ENCODE peak calls at places on chromosomes 13 and 19, in four cellular contexts. F is GM23248, B is WTC11, H is NCI-H187. G is an unnamed sample.

GRCh38 chr19:17394891-17395415 is 957 bp upstream of the CCDC194 start:
- DNase-seq in F (peak; percentile 74), B (peak; percentile 75), H (no peak), G (no peak)

GRCh38 chr19:36110487-36111199 is at the start of gene OVOL3:
- DNase-seq in F (no peak), B (peak; percentile 69), H (no peak), G (no peak)

GRCh38 chr19:42325896-42326771 is 699 bp downstream of the MEGF8 start:
- DNase-seq in F (peak; percentile 51), B (peak; percentile 52), H (no peak), G (no peak)

GRCh38 chr19:47094557-47095517 is 18.7 kb downstream of the ZC3H4 start:
- DNase-seq in F (peak; percentile 13), B (no peak), H (no peak), G (no peak)

GRCh38 chr19:35781650-35782049 is 6.3 kb downstream of the ARHGAP33 start:
- DNase-seq in F (no peak), B (peak; percentile 57), H (no peak), G (no peak)

GRCh38 chr13:99231726-99232125 is 26.5 kb downstream of the GPR18 start:
- DNase-seq in F (no peak), B (no peak), H (no peak), G (peak; percentile 78)

GRCh38 chr13:94073006-94073744 is 406.3 kb downstream of the DCT start:
- DNase-seq in F (peak; percentile 89), B (no peak), H (no peak), G (no peak)

GRCh38 chr19:17868669-17869068 is 3.1 kb upstream of the SLC5A5 start:
- DNase-seq in F (no peak), B (no peak), H (no peak), G (no peak)

GRCh38 chr13:111204438-111205177 is 89.5 kb downstream of the ARHGEF7 start:
- DNase-seq in F (peak; percentile 88), B (peak; percentile 56), H (no peak), G (no peak)

GRCh38 chr13:32147193-32147592 is 115.6 kb downstream of the FRY start:
- DNase-seq in F (no peak), B (no peak), H (no peak), G (no peak)

GRCh38 chr13:32010137-32010536 is 21.4 kb upstream of the FRY start:
- DNase-seq in F (peak; percentile 37), B (no peak), H (no peak), G (no peak)

GRCh38 chr13:35914662-35915061 is 216.5 kb downstream of the DCLK1 start:
- DNase-seq in F (peak; percentile 62), B (no peak), H (no peak), G (no peak)

GRCh38 chr13:112182251-112182650 is 115.3 kb downstream of the SOX1 start:
- DNase-seq in F (no peak), B (no peak), H (no peak), G (no peak)

GRCh38 chr13:105721056-105721455 is 814.4 kb downstream of the EFNB2 start:
- DNase-seq in F (no peak), B (no peak), H (no peak), G (no peak)

GRCh38 chr13:45882626-45883025 is 31.1 kb upstream of the SIAH3 start:
- DNase-seq in F (no peak), B (no peak), H (no peak), G (no peak)